ENCODE peak calls at places on chromosomes 13 and 19, in four cellular contexts. X is type B pancreatic cell, Q is Calu3, J is T-helper 9 cell. M is an unnamed sample.

GRCh38 chr19:11286312-11286974 is 9.5 kb upstream of the TSPAN16 start:
- DNase-seq in Q (no peak), J (no peak), X (no peak), M (no peak)

GRCh38 chr13:41028051-41028450 is 8.9 kb upstream of the ELF1 start:
- DNase-seq in X (no peak), J (no peak), Q (no peak), M (no peak)

GRCh38 chr19:13493516-13494310 is 12.6 kb downstream of the CACNA1A start:
- DNase-seq in J (no peak), X (no peak), Q (no peak), M (no peak)

GRCh38 chr19:1000095-1000494 is at the start of gene GRIN3B:
- DNase-seq in J (peak), Q (peak), X (no peak), M (peak)

GRCh38 chr13:76711515-76712182 is 174.6 kb downstream of the KCTD12 start:
- DNase-seq in X (no peak), Q (no peak), J (no peak), M (no peak)

GRCh38 chr19:17114414-17114831 is 38.8 kb downstream of the MYO9B start:
- DNase-seq in X (no peak), Q (no peak), J (no peak), M (no peak)

GRCh38 chr13:89343165-89343564 is 1672.0 kb downstream of the SLITRK5 start:
- DNase-seq in X (no peak), Q (no peak), J (no peak), M (no peak)

GRCh38 chr19:49631279-49631588 is 8.7 kb downstream of the RRAS start:
- DNase-seq in Q (no peak), J (no peak), X (no peak), M (no peak)

M was measured in HuH-7.5.